ENCODE peak calls at places on chromosomes 3 and 15, in four cellular contexts. K is HepG2, Z is HCT116, G is SK-N-SH. N is an unnamed sample.

GRCh38 chr3:23017800-23018199 is 185.3 kb upstream of the UBE2E2 start:
- DNase-seq in K (no peak), Z (no peak), G (no peak), N (peak; percentile 13)

GRCh38 chr3:113574213-113574612 is 41.9 kb downstream of the SIDT1 start:
- DNase-seq in G (no peak), Z (no peak), K (no peak), N (no peak)

GRCh38 chr15:42371125-42371524 is 11.8 kb downstream of the CAPN3 start:
- DNase-seq in K (peak; percentile 42), G (no peak), Z (peak; percentile 4), N (peak; percentile 45)

GRCh38 chr15:45134046-45134445 is 4.3 kb downstream of the DUOX1 start:
- DNase-seq in Z (no peak), G (no peak), K (no peak), N (no peak)

GRCh38 chr3:50292924-50293801 is 934 bp upstream of the IFRD2 start:
- DNase-seq in K (no peak), G (no peak), Z (no peak), N (no peak)

GRCh38 chr3:150238043-150238802 is 169.9 kb upstream of the TSC22D2 start:
- DNase-seq in Z (no peak), K (no peak), G (no peak), N (no peak)

GRCh38 chr3:13598926-13599886 is 50.3 kb downstream of the FBLN2 start:
- DNase-seq in K (no peak), G (no peak), Z (no peak), N (no peak)

GRCh38 chr3:131140891-131141290 is 114.2 kb downstream of the NEK11 start:
- DNase-seq in G (no peak), K (no peak), Z (no peak), N (no peak)

GRCh38 chr15:48888209-48888608 is 10.3 kb downstream of the EID1 start:
- DNase-seq in G (no peak), K (no peak), Z (no peak), N (no peak)

GRCh38 chr3:132284006-132284405 is 33.2 kb upstream of the ACP3 start:
- DNase-seq in Z (no peak), G (no peak), K (no peak), N (no peak)

GRCh38 chr15:80568298-80568697 is 126.8 kb upstream of the ABHD17C start:
- DNase-seq in G (no peak), K (no peak), Z (no peak), N (no peak)

DNA sequence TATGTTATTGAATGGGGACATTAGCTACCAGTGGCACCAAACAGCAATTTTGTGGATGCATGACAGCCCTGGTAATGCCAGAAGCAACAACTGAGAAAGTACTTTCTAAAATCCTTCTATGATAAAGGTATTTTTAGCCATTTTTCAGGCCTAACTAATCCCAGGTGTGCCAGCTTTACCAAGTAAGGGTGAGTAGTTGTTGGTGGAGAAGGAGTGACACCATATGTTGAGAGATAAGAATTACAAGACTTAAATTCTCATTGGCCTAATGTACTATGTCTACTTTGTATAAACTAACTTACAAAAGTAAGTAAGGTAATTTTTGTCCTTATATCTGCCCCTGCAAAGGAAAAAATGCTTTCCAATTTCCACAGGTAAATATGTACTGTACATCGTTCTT is 4.1 kb upstream of the COX17 start:
- DNase-seq in G (peak; percentile 66), K (peak; percentile 15), Z (peak; percentile 24), N (peak; percentile 20)
- TF ChIP-seq JUND in G (no peak), K (no peak), Z (no peak), N (no peak)

GRCh38 chr3:84974347-84974746 is 15.6 kb downstream of the CADM2 start:
- DNase-seq in G (no peak), K (peak; percentile 15), Z (no peak), N (no peak)
- TF ChIP-seq JUND in G (no peak), K (no peak), Z (no peak), N (no peak)

DNA sequence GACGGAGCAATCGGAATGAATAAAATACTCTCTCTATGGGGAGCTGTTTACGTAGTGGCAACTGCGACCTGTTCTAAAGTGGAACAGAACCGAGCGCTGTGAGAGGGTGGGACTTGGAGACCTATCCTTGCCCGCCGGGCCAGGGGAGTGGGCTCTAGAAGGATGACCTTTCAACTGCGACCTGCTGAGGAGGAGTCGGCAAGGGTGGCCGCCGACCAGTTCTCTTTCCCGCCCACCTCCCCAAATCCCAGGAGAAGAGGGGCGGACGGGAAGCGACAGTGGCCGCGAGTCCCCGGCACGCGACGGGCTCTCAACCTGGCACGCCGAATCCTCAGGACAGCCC is 646 bp upstream of the AP4E1 start:
- DNase-seq in G (no peak), Z (peak; percentile 15), K (peak; percentile 44), N (peak; percentile 48)
- TF ChIP-seq JUND in G (no peak), Z (no peak), K (no peak), N (no peak)

DNA sequence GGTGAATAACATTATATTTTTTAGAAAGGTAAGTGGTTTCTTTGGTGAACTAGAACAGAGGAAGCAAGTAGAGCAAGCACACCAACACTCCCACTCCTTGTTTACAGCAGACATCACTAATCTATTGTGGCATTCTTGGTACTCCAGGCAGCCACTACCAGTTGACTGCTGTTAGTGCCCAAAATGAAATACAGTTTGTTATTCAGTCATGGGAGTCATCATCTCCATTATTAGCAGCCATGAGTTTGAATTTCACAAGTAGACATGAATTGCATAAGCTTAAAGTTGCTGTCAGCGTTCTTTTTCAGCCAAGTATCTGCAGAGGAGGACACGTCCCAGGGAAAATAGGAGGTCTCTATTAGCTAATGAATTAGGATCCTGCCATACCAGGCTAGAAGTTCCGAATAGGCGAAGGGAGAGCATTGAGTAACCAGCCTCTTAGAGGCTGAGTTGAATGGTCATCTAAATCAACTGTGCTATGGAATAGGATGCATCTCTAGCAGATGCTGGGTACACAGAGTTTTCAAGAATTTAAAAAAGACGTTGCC is 252.7 kb upstream of the ICE2 start:
- DNase-seq in G (no peak), K (no peak), Z (no peak), N (no peak)
- TF ChIP-seq JUND in G (no peak), K (no peak), Z (no peak), N (no peak)

DNA sequence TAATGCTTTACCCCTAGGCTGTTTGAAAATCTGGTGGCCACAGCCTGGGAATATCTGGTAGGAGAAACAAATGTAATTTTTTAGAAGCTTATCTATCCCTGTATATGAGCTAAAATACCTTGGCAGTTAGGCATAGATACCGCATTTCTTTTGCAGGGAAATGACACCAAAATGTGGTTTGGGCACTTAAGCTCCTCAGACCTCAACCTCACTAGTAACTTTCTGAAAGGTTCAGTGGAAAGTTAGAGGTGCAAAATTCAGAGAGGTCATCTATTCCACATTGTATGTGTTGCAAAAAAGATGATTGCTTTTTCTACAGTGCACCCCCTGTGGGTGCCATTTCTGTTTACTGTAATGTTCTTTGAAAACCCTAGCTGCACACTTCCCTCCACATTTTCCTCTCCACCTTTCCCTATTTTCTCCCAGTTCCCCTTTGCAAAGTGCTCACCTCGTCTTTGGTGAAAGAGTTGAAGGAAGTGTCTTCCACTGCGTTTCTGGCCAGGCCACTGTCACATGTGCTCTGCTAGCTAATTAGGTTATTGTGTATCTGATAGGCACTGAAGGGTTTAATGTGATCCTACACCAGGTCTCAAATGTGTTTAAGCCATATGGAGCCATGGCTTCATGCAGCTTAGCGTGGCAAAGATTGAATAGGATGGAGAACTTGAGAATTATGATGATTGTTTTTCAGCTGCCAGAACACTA is 1.3 kb downstream of the SACM1L start:
- DNase-seq in Z (no peak), G (peak; percentile 67), K (no peak), N (no peak)
- TF ChIP-seq JUND in Z (no peak), G (no peak), K (no peak), N (no peak)

GRCh38 chr15:75843618-75844610 is 667 bp downstream of the UBE2Q2 start:
- DNase-seq in Z (no peak), G (peak; percentile 88), K (peak; percentile 11), N (peak; percentile 67)
- TF ChIP-seq JUND in Z (no peak), G (no peak), K (no peak), N (no peak)

GRCh38 chr3:116399701-116400261 is 45.5 kb downstream of the LSAMP start:
- DNase-seq in G (no peak), K (no peak), Z (no peak), N (no peak)
- TF ChIP-seq JUND in G (no peak), K (no peak), Z (no peak), N (no peak)

DNA sequence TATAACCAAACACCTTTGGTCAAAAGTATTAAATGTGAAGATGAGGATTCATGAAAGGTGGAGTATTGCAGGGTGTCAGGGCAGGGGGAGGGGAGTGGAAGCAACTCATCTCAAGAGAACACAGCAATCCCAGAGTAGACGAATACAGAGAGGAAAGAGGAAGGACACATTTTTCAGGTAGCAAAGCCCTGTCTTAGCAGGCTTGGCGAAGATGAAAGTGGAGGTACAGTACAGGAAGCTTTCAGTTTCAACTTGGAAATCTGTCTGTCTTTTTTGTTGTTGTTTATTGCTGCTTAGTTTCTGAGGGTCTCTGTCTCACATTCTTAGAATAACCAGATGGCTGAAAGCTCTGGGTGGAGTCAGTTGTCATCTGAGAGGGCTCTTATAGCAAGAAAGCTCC is 80.8 kb upstream of the GPR149 start:
- DNase-seq in Z (no peak), G (no peak), K (no peak), N (peak; percentile 17)
- TF ChIP-seq JUND in Z (no peak), G (no peak), K (no peak), N (no peak)